ENCODE peak calls at places on chromosome 19, in six cellular contexts. One of them, this sample, is unnamed.

GRCh38 chr19:41263042-41263849 is 926 bp upstream of the HNRNPUL1 start:
- DNase-seq in mesendoderm: peak
- DNase-seq in H1: peak
- DNase-seq in mesenchymal stem cell: peak
- DNase-seq in IMR-90: peak
- DNase-seq in trophoblast cell: peak
- DNase-seq in this sample: no peak

GRCh38 chr19:56934438-56935090 is 94.0 kb upstream of the PEG3 start:
- DNase-seq in IMR-90: no peak
- DNase-seq in mesenchymal stem cell: no peak
- DNase-seq in H1: no peak
- DNase-seq in mesendoderm: no peak
- DNase-seq in trophoblast cell: peak
- DNase-seq in this sample: no peak

GRCh38 chr19:43466793-43467192 is 1.4 kb upstream of the LYPD3 start:
- DNase-seq in trophoblast cell: no peak
- DNase-seq in IMR-90: no peak
- DNase-seq in H1: no peak
- DNase-seq in mesendoderm: no peak
- DNase-seq in mesenchymal stem cell: no peak
- DNase-seq in this sample: no peak

GRCh38 chr19:51166846-51167490 is 24.9 kb downstream of the SIGLEC7 start:
- DNase-seq in mesenchymal stem cell: no peak
- DNase-seq in mesendoderm: no peak
- DNase-seq in IMR-90: no peak
- DNase-seq in trophoblast cell: peak
- DNase-seq in H1: no peak
- DNase-seq in this sample: no peak

GRCh38 chr19:42286349-42287016 is 15.4 kb upstream of the PRR19 start:
- DNase-seq in mesenchymal stem cell: no peak
- DNase-seq in H1: no peak
- DNase-seq in IMR-90: peak
- DNase-seq in trophoblast cell: no peak
- DNase-seq in mesendoderm: no peak
- DNase-seq in this sample: no peak

GRCh38 chr19:19053508-19054314 is 10.1 kb upstream of the SLC25A42 start:
- DNase-seq in IMR-90: peak
- DNase-seq in H1: peak
- DNase-seq in mesendoderm: peak
- DNase-seq in trophoblast cell: peak
- DNase-seq in mesenchymal stem cell: peak
- DNase-seq in this sample: peak

GRCh38 chr19:35120492-35120891 is 4.9 kb downstream of the FXYD3 start:
- DNase-seq in IMR-90: peak
- DNase-seq in trophoblast cell: peak
- DNase-seq in mesenchymal stem cell: no peak
- DNase-seq in H1: no peak
- DNase-seq in mesendoderm: no peak
- DNase-seq in this sample: no peak

GRCh38 chr19:6247007-6247288 is 32.8 kb downstream of the MLLT1 start:
- DNase-seq in IMR-90: no peak
- DNase-seq in trophoblast cell: no peak
- DNase-seq in mesenchymal stem cell: no peak
- DNase-seq in H1: no peak
- DNase-seq in mesendoderm: no peak
- DNase-seq in this sample: no peak

GRCh38 chr19:27748551-27749152 is 1464.3 kb downstream of the UQCRFS1 start:
- DNase-seq in IMR-90: peak
- DNase-seq in mesendoderm: no peak
- DNase-seq in mesenchymal stem cell: peak
- DNase-seq in trophoblast cell: no peak
- DNase-seq in H1: no peak
- DNase-seq in this sample: no peak

GRCh38 chr19:10329555-10329954 is 3.8 kb downstream of the RAVER1 start:
- DNase-seq in mesendoderm: no peak
- DNase-seq in trophoblast cell: no peak
- DNase-seq in H1: no peak
- DNase-seq in mesenchymal stem cell: no peak
- DNase-seq in IMR-90: no peak
- DNase-seq in this sample: no peak

GRCh38 chr19:23785982-23786381 is 27.3 kb upstream of the ZNF681 start:
- DNase-seq in H1: no peak
- DNase-seq in mesendoderm: no peak
- DNase-seq in IMR-90: no peak
- DNase-seq in trophoblast cell: no peak
- DNase-seq in mesenchymal stem cell: no peak
- DNase-seq in this sample: no peak

GRCh38 chr19:55579766-55580621 is 654 bp downstream of the ZNF579 start:
- DNase-seq in H1: peak
- DNase-seq in IMR-90: peak
- DNase-seq in mesendoderm: peak
- DNase-seq in trophoblast cell: no peak
- DNase-seq in mesenchymal stem cell: peak
- DNase-seq in this sample: no peak

GRCh38 chr19:23527797-23528196 is 132.5 kb upstream of the ZNF91 start:
- DNase-seq in IMR-90: no peak
- DNase-seq in H1: no peak
- DNase-seq in mesenchymal stem cell: no peak
- DNase-seq in mesendoderm: no peak
- DNase-seq in trophoblast cell: no peak
- DNase-seq in this sample: no peak

GRCh38 chr19:8615813-8616596 is 5.5 kb upstream of the ADAMTS10 start:
- DNase-seq in mesendoderm: peak
- DNase-seq in trophoblast cell: peak
- DNase-seq in IMR-90: peak
- DNase-seq in mesenchymal stem cell: peak
- DNase-seq in H1: peak
- DNase-seq in this sample: peak

GRCh38 chr19:27774337-27774736 is 1438.6 kb downstream of the UQCRFS1 start:
- DNase-seq in mesenchymal stem cell: no peak
- DNase-seq in mesendoderm: peak
- DNase-seq in trophoblast cell: no peak
- DNase-seq in IMR-90: no peak
- DNase-seq in H1: peak
- DNase-seq in this sample: no peak

GRCh38 chr19:27858981-27859581 is 1353.9 kb downstream of the UQCRFS1 start:
- DNase-seq in mesenchymal stem cell: no peak
- DNase-seq in IMR-90: no peak
- DNase-seq in H1: no peak
- DNase-seq in mesendoderm: no peak
- DNase-seq in trophoblast cell: peak
- DNase-seq in this sample: no peak

GRCh38 chr19:21569497-21569870 is 64.1 kb downstream of the ZNF429 start:
- DNase-seq in IMR-90: no peak
- DNase-seq in mesenchymal stem cell: no peak
- DNase-seq in H1: no peak
- DNase-seq in mesendoderm: no peak
- DNase-seq in trophoblast cell: peak
- DNase-seq in this sample: no peak

GRCh38 chr19:1205114-1206062 is at the start of gene STK11:
- DNase-seq in IMR-90: peak
- DNase-seq in trophoblast cell: peak
- DNase-seq in mesendoderm: peak
- DNase-seq in mesenchymal stem cell: peak
- DNase-seq in H1: peak
- DNase-seq in this sample: peak

GRCh38 chr19:51025809-51026553 is 435 bp downstream of the KLK11 start:
- DNase-seq in trophoblast cell: no peak
- DNase-seq in mesenchymal stem cell: no peak
- DNase-seq in mesendoderm: no peak
- DNase-seq in H1: no peak
- DNase-seq in IMR-90: no peak
- DNase-seq in this sample: no peak

GRCh38 chr19:45919678-45920077 is 5.1 kb upstream of the NANOS2 start:
- DNase-seq in trophoblast cell: no peak
- DNase-seq in IMR-90: no peak
- DNase-seq in H1: no peak
- DNase-seq in mesenchymal stem cell: no peak
- DNase-seq in mesendoderm: no peak
- DNase-seq in this sample: no peak

GRCh38 chr19:861756-862528 is 2.5 kb downstream of the CFD start:
- DNase-seq in trophoblast cell: peak
- DNase-seq in H1: peak
- DNase-seq in IMR-90: no peak
- DNase-seq in mesenchymal stem cell: peak
- DNase-seq in mesendoderm: peak
- DNase-seq in this sample: peak

GRCh38 chr19:43552616-43553015 is 19.6 kb downstream of the ZNF575 start:
- DNase-seq in trophoblast cell: no peak
- DNase-seq in mesenchymal stem cell: no peak
- DNase-seq in IMR-90: no peak
- DNase-seq in mesendoderm: no peak
- DNase-seq in H1: no peak
- DNase-seq in this sample: no peak

GRCh38 chr19:2064788-2065524 is 13.9 kb upstream of the MKNK2 start:
- DNase-seq in mesenchymal stem cell: no peak
- DNase-seq in IMR-90: no peak
- DNase-seq in mesendoderm: no peak
- DNase-seq in trophoblast cell: no peak
- DNase-seq in H1: no peak
- DNase-seq in this sample: no peak

GRCh38 chr19:27736225-27736624 is 1476.7 kb downstream of the UQCRFS1 start:
- DNase-seq in mesendoderm: no peak
- DNase-seq in trophoblast cell: no peak
- DNase-seq in IMR-90: no peak
- DNase-seq in H1: no peak
- DNase-seq in mesenchymal stem cell: no peak
- DNase-seq in this sample: no peak

GRCh38 chr19:41223431-41224234 is 4.6 kb downstream of the AXL start:
- DNase-seq in mesendoderm: peak
- DNase-seq in mesenchymal stem cell: peak
- DNase-seq in IMR-90: peak
- DNase-seq in H1: peak
- DNase-seq in trophoblast cell: no peak
- DNase-seq in this sample: peak

GRCh38 chr19:48170817-48171347 is 402 bp downstream of the ZSWIM9 start:
- DNase-seq in mesendoderm: peak
- DNase-seq in IMR-90: no peak
- DNase-seq in mesenchymal stem cell: no peak
- DNase-seq in H1: no peak
- DNase-seq in trophoblast cell: no peak
- DNase-seq in this sample: no peak
- H3K18ac ChIP-seq in mesendoderm: peak
- H3K18ac ChIP-seq in IMR-90: peak
- H3K18ac ChIP-seq in mesenchymal stem cell: peak
- H3K18ac ChIP-seq in H1: no peak
- H3K18ac ChIP-seq in trophoblast cell: peak
- H3K18ac ChIP-seq in this sample: peak

DNA sequence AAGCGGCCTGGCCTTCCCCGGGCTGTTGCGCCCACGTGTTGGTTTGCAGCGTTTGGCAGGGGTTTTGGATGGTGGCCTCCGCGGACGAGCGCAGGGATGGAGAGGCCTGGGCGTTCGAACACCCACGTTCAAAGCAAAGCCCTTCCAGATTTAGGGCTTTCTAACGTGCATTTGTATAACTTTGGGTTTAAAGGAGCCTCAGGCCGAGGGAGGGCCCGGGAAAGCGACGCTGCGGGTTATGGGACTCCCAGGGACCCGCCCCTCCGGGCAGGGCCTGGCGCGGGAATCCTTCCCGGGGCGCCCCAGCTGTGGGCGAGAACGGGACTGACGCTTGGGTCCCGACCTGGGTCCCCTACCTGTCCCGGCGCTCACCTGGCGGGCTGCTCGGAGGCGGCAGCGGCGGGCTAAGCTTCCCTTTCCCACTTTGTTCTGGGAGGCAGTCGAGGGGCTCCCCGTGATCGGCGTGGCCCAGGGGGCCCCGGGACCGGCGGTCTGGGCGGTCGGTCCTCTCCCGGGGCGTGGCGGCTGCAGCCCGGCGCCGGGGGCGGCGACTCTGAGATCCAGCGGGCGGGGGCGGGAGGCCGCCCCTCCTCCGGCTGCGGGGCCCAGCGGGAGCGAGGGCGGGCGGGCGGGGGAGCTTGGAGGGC is at the start of gene FBXO17:
- DNase-seq in mesenchymal stem cell: peak
- DNase-seq in mesendoderm: peak
- DNase-seq in H1: peak
- DNase-seq in trophoblast cell: peak
- DNase-seq in IMR-90: peak
- DNase-seq in this sample: peak
- H3K18ac ChIP-seq in mesenchymal stem cell: peak
- H3K18ac ChIP-seq in mesendoderm: peak
- H3K18ac ChIP-seq in H1: peak
- H3K18ac ChIP-seq in trophoblast cell: peak
- H3K18ac ChIP-seq in IMR-90: peak
- H3K18ac ChIP-seq in this sample: peak

GRCh38 chr19:58555920-58556632 is 1.2 kb upstream of the CHMP2A start:
- DNase-seq in mesendoderm: no peak
- DNase-seq in mesenchymal stem cell: no peak
- DNase-seq in H1: no peak
- DNase-seq in trophoblast cell: no peak
- DNase-seq in IMR-90: no peak
- DNase-seq in this sample: no peak

GRCh38 chr19:58554494-58555368 is at the start of gene CHMP2A:
- DNase-seq in mesendoderm: peak
- DNase-seq in H1: peak
- DNase-seq in trophoblast cell: peak
- DNase-seq in mesenchymal stem cell: peak
- DNase-seq in IMR-90: peak
- DNase-seq in this sample: peak

GRCh38 chr19:58553799-58554493 is 959 bp downstream of the CHMP2A start:
- DNase-seq in IMR-90: no peak
- DNase-seq in trophoblast cell: no peak
- DNase-seq in mesenchymal stem cell: no peak
- DNase-seq in H1: peak
- DNase-seq in mesendoderm: no peak
- DNase-seq in this sample: no peak

GRCh38 chr19:58556633-58557252 is 1.7 kb downstream of the UBE2M start:
- DNase-seq in IMR-90: no peak
- DNase-seq in mesenchymal stem cell: no peak
- DNase-seq in trophoblast cell: no peak
- DNase-seq in mesendoderm: no peak
- DNase-seq in H1: no peak
- DNase-seq in this sample: no peak

DNA sequence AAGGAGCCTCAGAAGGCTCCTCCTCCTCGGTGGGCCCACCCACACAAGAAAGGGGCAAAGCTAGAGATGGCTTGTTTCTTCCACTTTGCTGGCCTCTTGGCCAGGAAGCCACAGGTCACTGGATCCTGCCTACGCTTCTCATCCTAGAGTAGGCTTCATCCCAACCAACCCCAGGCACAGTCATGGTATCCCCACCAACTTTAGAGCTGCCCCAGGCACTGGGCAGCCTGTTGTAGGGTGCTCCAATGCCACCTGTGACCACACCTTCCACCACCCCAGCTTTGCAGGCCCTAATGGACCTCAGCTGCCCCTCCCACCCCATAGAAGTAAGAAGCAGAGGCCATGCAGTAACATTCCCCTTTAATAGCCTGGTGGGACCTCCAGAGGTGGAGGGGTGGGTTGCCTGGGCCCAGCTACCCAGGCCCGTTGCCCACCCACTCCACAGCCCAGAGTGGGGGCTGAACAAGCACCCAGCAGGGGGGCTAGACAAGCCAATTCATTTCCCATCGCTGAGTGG is 522 bp upstream of the CHMP2A start:
- DNase-seq in trophoblast cell: no peak
- DNase-seq in H1: no peak
- DNase-seq in mesendoderm: no peak
- DNase-seq in mesenchymal stem cell: no peak
- DNase-seq in IMR-90: no peak
- DNase-seq in this sample: no peak
- H3K18ac ChIP-seq in trophoblast cell: no peak
- H3K18ac ChIP-seq in H1: peak
- H3K18ac ChIP-seq in mesendoderm: no peak
- H3K18ac ChIP-seq in mesenchymal stem cell: peak
- H3K18ac ChIP-seq in IMR-90: peak
- H3K18ac ChIP-seq in this sample: peak

GRCh38 chr19:16559896-16560295 is 12.3 kb downstream of the SLC35E1 start:
- DNase-seq in trophoblast cell: no peak
- DNase-seq in mesenchymal stem cell: no peak
- DNase-seq in mesendoderm: peak
- DNase-seq in H1: no peak
- DNase-seq in IMR-90: no peak
- DNase-seq in this sample: no peak
- H3K18ac ChIP-seq in trophoblast cell: no peak
- H3K18ac ChIP-seq in mesenchymal stem cell: no peak
- H3K18ac ChIP-seq in mesendoderm: no peak
- H3K18ac ChIP-seq in H1: no peak
- H3K18ac ChIP-seq in IMR-90: no peak
- H3K18ac ChIP-seq in this sample: no peak